ENCODE peak calls at places on chromosome X, in seven cellular contexts. X is activated effector memory CD4-positive, alpha-beta T cell treated with anti-CD3 and anti-CD28 coated beads, Interleukin-2, amount 50 U/mL, for 16 hours; S is CD4-positive, alpha-beta T cell; G is cardiac muscle cell; J is upper lobe of left lung; B is endodermal cell; N is stimulated activated CD4-positive, alpha-beta T cell treated with anti-CD3 and anti-CD28 coated beads, TNF-alpha, amount 100 ng/mL, for 24 hours. W is an unnamed sample.

GRCh38 chrX:130098202-130098552 is 12.1 kb downstream of the ELF4 start:
- DNase-seq in G (no peak), X (no peak), B (no peak), N (no peak), S (no peak), J (no peak), W (no peak)

GRCh38 chrX:48806088-48806487 is 4.2 kb downstream of the HDAC6 start:
- DNase-seq in N (no peak), X (no peak), G (no peak), B (no peak), J (no peak), S (no peak), W (no peak)

GRCh38 chrX:26918633-26919032 is 544.5 kb downstream of the PPP4R3C start:
- DNase-seq in S (no peak), G (peak; percentile 25), J (no peak), N (no peak), X (no peak), B (peak; percentile 75), W (no peak)

GRCh38 chrX:118026631-118027030 is 90.0 kb downstream of the KLHL13 start:
- DNase-seq in B (no peak), S (no peak), N (no peak), J (no peak), G (no peak), X (no peak), W (no peak)

GRCh38 chrX:148426467-148426866 is 74.0 kb upstream of the AFF2 start:
- DNase-seq in G (no peak), N (no peak), S (no peak), X (no peak), J (no peak), B (no peak), W (no peak)

GRCh38 chrX:101619336-101619735 is 1.5 kb upstream of the ARMCX6 start:
- DNase-seq in B (peak; percentile 63), J (no peak), S (no peak), G (no peak), X (no peak), N (no peak), W (no peak)

GRCh38 chrX:30150196-30150895 is 65.0 kb upstream of the MAGEB2 start:
- DNase-seq in X (no peak), N (no peak), G (no peak), B (no peak), S (no peak), J (peak; percentile 4), W (no peak)

GRCh38 chrX:75156537-75156945 is 458 bp upstream of the ABCB7 start:
- DNase-seq in J (no peak), G (peak; percentile 60), B (no peak), S (no peak), X (no peak), N (no peak), W (no peak)

GRCh38 chrX:33339219-33339618 is 127.9 kb upstream of the DMD start:
- DNase-seq in B (peak; percentile 43), J (no peak), S (no peak), X (no peak), N (no peak), G (peak; percentile 0), W (no peak)

GRCh38 chrX:9317174-9317573 is 147.7 kb upstream of the TBL1X start:
- DNase-seq in G (no peak), X (no peak), B (no peak), N (no peak), J (no peak), S (no peak), W (no peak)

GRCh38 chrX:71292669-71293379 is 8.7 kb upstream of the ITGB1BP2 start:
- DNase-seq in S (no peak), N (no peak), X (no peak), G (no peak), B (no peak), J (no peak), W (no peak)

GRCh38 chrX:39896951-39897740 is 200.6 kb downstream of the BCOR start:
- DNase-seq in G (peak; percentile 75), X (no peak), B (peak; percentile 92), J (no peak), S (no peak), N (no peak), W (no peak)

GRCh38 chrX:17689971-17690409 is 47.3 kb upstream of the SCML1 start:
- DNase-seq in N (peak; percentile 19), X (peak; percentile 60), G (peak; percentile 70), J (no peak), B (peak; percentile 69), S (no peak), W (no peak)

GRCh38 chrX:14095702-14096101 is 66.0 kb upstream of the GEMIN8 start:
- DNase-seq in N (peak; percentile 13), G (peak; percentile 76), B (peak; percentile 74), X (peak; percentile 68), S (peak; percentile 14), J (no peak), W (no peak)

GRCh38 chrX:154593201-154593600 is 8.3 kb downstream of the CTAG1A start:
- DNase-seq in N (no peak), X (no peak), G (no peak), J (no peak), S (no peak), B (no peak), W (peak; percentile 59)

GRCh38 chrX:46710425-46710824 is 48.5 kb downstream of the SLC9A7 start:
- DNase-seq in B (no peak), J (no peak), X (no peak), S (no peak), G (peak; percentile 17), N (no peak), W (no peak)

GRCh38 chrX:48003367-48003757 is 427 bp downstream of the ZNF182 start:
- DNase-seq in X (peak; percentile 68), N (no peak), S (no peak), B (no peak), J (peak; percentile 49), G (no peak), W (no peak)